ENCODE peak calls at places on chromosomes 5 and 9, in five cellular contexts. One of them, this sample, is unnamed.

GRCh38 chr5:119275873-119276214 is 80.0 kb upstream of the TNFAIP8 start:
- DNase-seq in tibial artery: no peak
- DNase-seq in fibroblast of lung: no peak
- DNase-seq in CD4-positive, alpha-beta T cell: no peak
- DNase-seq in heart right ventricle: no peak
- DNase-seq in this sample: no peak

GRCh38 chr5:123151227-123151951 is 62.3 kb downstream of the PRDM6 start:
- DNase-seq in tibial artery: no peak
- DNase-seq in fibroblast of lung: no peak
- DNase-seq in CD4-positive, alpha-beta T cell: no peak
- DNase-seq in heart right ventricle: no peak
- DNase-seq in this sample: no peak

GRCh38 chr9:18539203-18539602 is 65.2 kb downstream of the ADAMTSL1 start:
- DNase-seq in tibial artery: no peak
- DNase-seq in fibroblast of lung: no peak
- DNase-seq in CD4-positive, alpha-beta T cell: no peak
- DNase-seq in heart right ventricle: no peak
- DNase-seq in this sample: no peak

GRCh38 chr5:17180957-17181723 is 36.3 kb upstream of the BASP1 start:
- DNase-seq in tibial artery: no peak
- DNase-seq in fibroblast of lung: peak
- DNase-seq in CD4-positive, alpha-beta T cell: no peak
- DNase-seq in heart right ventricle: no peak
- DNase-seq in this sample: no peak

GRCh38 chr9:3662671-3663070 is 136.9 kb upstream of the RFX3 start:
- DNase-seq in tibial artery: no peak
- DNase-seq in fibroblast of lung: peak
- DNase-seq in CD4-positive, alpha-beta T cell: no peak
- DNase-seq in heart right ventricle: no peak
- DNase-seq in this sample: no peak

GRCh38 chr5:134524826-134525686 is at the start of gene JADE2:
- DNase-seq in tibial artery: peak
- DNase-seq in fibroblast of lung: peak
- DNase-seq in CD4-positive, alpha-beta T cell: peak
- DNase-seq in heart right ventricle: peak
- DNase-seq in this sample: peak

GRCh38 chr9:14092344-14092743 is 221.6 kb downstream of the NFIB start:
- DNase-seq in tibial artery: no peak
- DNase-seq in fibroblast of lung: peak
- DNase-seq in CD4-positive, alpha-beta T cell: no peak
- DNase-seq in heart right ventricle: no peak
- DNase-seq in this sample: no peak

GRCh38 chr9:138112090-138112748 is 234.6 kb downstream of the CACNA1B start:
- DNase-seq in tibial artery: no peak
- DNase-seq in fibroblast of lung: no peak
- DNase-seq in CD4-positive, alpha-beta T cell: no peak
- DNase-seq in heart right ventricle: no peak
- DNase-seq in this sample: no peak

GRCh38 chr9:120587357-120587756 is 7.4 kb upstream of the CDK5RAP2 start:
- DNase-seq in tibial artery: no peak
- DNase-seq in fibroblast of lung: no peak
- DNase-seq in CD4-positive, alpha-beta T cell: no peak
- DNase-seq in heart right ventricle: no peak
- DNase-seq in this sample: no peak

GRCh38 chr9:5453004-5453403 is 2.7 kb downstream of the CD274 start:
- DNase-seq in tibial artery: no peak
- DNase-seq in fibroblast of lung: no peak
- DNase-seq in CD4-positive, alpha-beta T cell: no peak
- DNase-seq in heart right ventricle: no peak
- DNase-seq in this sample: no peak

GRCh38 chr9:31445960-31446359 is 938.5 kb upstream of the ACO1 start:
- DNase-seq in tibial artery: no peak
- DNase-seq in fibroblast of lung: no peak
- DNase-seq in CD4-positive, alpha-beta T cell: no peak
- DNase-seq in heart right ventricle: no peak
- DNase-seq in this sample: no peak

GRCh38 chr5:40957048-40957447 is 47.8 kb downstream of the C7 start:
- DNase-seq in tibial artery: no peak
- DNase-seq in fibroblast of lung: no peak
- DNase-seq in CD4-positive, alpha-beta T cell: no peak
- DNase-seq in heart right ventricle: no peak
- DNase-seq in this sample: no peak

GRCh38 chr5:64666058-64666457 is 24.2 kb upstream of the SHISAL2B start:
- DNase-seq in tibial artery: no peak
- DNase-seq in fibroblast of lung: peak
- DNase-seq in CD4-positive, alpha-beta T cell: no peak
- DNase-seq in heart right ventricle: no peak
- DNase-seq in this sample: no peak

GRCh38 chr5:142202282-142202681 is 93.7 kb downstream of the NDFIP1 start:
- DNase-seq in tibial artery: no peak
- DNase-seq in fibroblast of lung: peak
- DNase-seq in CD4-positive, alpha-beta T cell: no peak
- DNase-seq in heart right ventricle: no peak
- DNase-seq in this sample: no peak

GRCh38 chr5:65127181-65127901 is 354.4 kb downstream of the ADAMTS6 start:
- DNase-seq in tibial artery: no peak
- DNase-seq in fibroblast of lung: peak
- DNase-seq in CD4-positive, alpha-beta T cell: no peak
- DNase-seq in heart right ventricle: no peak
- DNase-seq in this sample: no peak

GRCh38 chr9:26650325-26650724 is 242.3 kb downstream of the CAAP1 start:
- DNase-seq in tibial artery: no peak
- DNase-seq in fibroblast of lung: no peak
- DNase-seq in CD4-positive, alpha-beta T cell: no peak
- DNase-seq in heart right ventricle: no peak
- DNase-seq in this sample: no peak

GRCh38 chr9:71853084-71853483 is 57.9 kb downstream of the ABHD17B start:
- DNase-seq in tibial artery: no peak
- DNase-seq in fibroblast of lung: no peak
- DNase-seq in CD4-positive, alpha-beta T cell: no peak
- DNase-seq in heart right ventricle: no peak
- DNase-seq in this sample: no peak

GRCh38 chr5:138933522-138934290 is 58.6 kb upstream of the LRRTM2 start:
- DNase-seq in tibial artery: no peak
- DNase-seq in fibroblast of lung: no peak
- DNase-seq in CD4-positive, alpha-beta T cell: no peak
- DNase-seq in heart right ventricle: no peak
- DNase-seq in this sample: no peak

GRCh38 chr9:15999422-16000339 is 446.8 kb downstream of the CCDC171 start:
- DNase-seq in tibial artery: no peak
- DNase-seq in fibroblast of lung: peak
- DNase-seq in CD4-positive, alpha-beta T cell: no peak
- DNase-seq in heart right ventricle: peak
- DNase-seq in this sample: no peak

GRCh38 chr9:127923771-127924170 is 6.8 kb downstream of the PIP5KL1 start:
- DNase-seq in tibial artery: no peak
- DNase-seq in fibroblast of lung: peak
- DNase-seq in CD4-positive, alpha-beta T cell: no peak
- DNase-seq in heart right ventricle: no peak
- DNase-seq in this sample: no peak

GRCh38 chr9:78918976-78919375 is 622.1 kb downstream of the PSAT1 start:
- DNase-seq in tibial artery: no peak
- DNase-seq in fibroblast of lung: peak
- DNase-seq in CD4-positive, alpha-beta T cell: no peak
- DNase-seq in heart right ventricle: no peak
- DNase-seq in this sample: no peak

GRCh38 chr5:87412417-87413115 is at the start of gene CCNH:
- DNase-seq in tibial artery: peak
- DNase-seq in fibroblast of lung: peak
- DNase-seq in CD4-positive, alpha-beta T cell: peak
- DNase-seq in heart right ventricle: peak
- DNase-seq in this sample: peak

GRCh38 chr9:127612993-127613954 is 1.2 kb downstream of the STXBP1 start:
- DNase-seq in tibial artery: peak
- DNase-seq in fibroblast of lung: peak
- DNase-seq in CD4-positive, alpha-beta T cell: peak
- DNase-seq in heart right ventricle: peak
- DNase-seq in this sample: peak

GRCh38 chr9:91714020-91714721 is 235.9 kb downstream of the ROR2 start:
- DNase-seq in tibial artery: no peak
- DNase-seq in fibroblast of lung: peak
- DNase-seq in CD4-positive, alpha-beta T cell: no peak
- DNase-seq in heart right ventricle: peak
- DNase-seq in this sample: peak

GRCh38 chr5:129448654-129449053 is 11.4 kb upstream of the ADAMTS19 start:
- DNase-seq in tibial artery: no peak
- DNase-seq in fibroblast of lung: no peak
- DNase-seq in CD4-positive, alpha-beta T cell: no peak
- DNase-seq in heart right ventricle: no peak
- DNase-seq in this sample: no peak

GRCh38 chr9:36930941-36931340 is 103.1 kb downstream of the PAX5 start:
- DNase-seq in tibial artery: no peak
- DNase-seq in fibroblast of lung: no peak
- DNase-seq in CD4-positive, alpha-beta T cell: no peak
- DNase-seq in heart right ventricle: no peak
- DNase-seq in this sample: no peak

DNA sequence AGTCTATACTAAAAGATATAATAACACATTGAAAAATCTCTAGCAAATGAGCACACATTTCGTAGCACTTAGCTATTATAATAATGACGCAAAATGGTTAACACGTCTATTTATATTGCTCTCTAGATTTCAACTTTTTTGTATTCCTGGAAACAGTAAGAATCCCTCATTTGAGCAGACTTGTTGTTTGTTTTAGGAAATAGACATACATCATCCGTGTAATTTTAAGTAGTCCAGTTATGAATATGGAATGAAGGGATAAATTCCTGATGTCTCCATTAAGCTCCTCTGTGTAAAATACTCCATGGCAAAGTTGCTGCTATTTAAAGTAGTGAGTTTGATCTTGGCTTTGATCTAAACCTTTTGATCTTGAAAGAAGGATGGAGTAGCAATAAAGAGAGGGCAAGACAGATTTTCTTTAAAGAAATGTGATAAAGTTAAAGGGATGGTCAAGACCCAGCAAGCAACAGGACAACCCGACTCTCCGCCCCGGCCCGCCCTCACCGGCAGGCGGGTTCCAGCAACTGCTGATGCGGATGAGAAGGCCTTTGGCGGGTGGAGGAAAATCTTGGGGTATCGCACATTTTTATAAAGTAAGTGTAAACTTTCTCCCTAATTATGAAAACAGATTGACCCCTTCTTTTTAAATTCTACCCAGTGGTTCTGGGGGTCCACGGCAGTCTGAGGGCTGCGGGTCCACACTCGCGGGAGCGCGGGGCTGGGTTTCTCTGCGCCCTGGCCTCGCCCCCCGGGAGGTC is 277.4 kb downstream of the AOPEP start:
- DNase-seq in tibial artery: peak
- DNase-seq in fibroblast of lung: peak
- DNase-seq in CD4-positive, alpha-beta T cell: no peak
- DNase-seq in heart right ventricle: peak
- DNase-seq in this sample: peak
- TF ChIP-seq CTCF in tibial artery: peak
- TF ChIP-seq CTCF in fibroblast of lung: peak
- TF ChIP-seq CTCF in CD4-positive, alpha-beta T cell: no peak
- TF ChIP-seq CTCF in heart right ventricle: peak
- TF ChIP-seq CTCF in this sample: peak

GRCh38 chr9:131609116-131609830 is 64.0 kb downstream of the PRRT1B start:
- DNase-seq in tibial artery: peak
- DNase-seq in fibroblast of lung: peak
- DNase-seq in CD4-positive, alpha-beta T cell: no peak
- DNase-seq in heart right ventricle: peak
- DNase-seq in this sample: peak
- H3K27ac ChIP-seq in tibial artery: peak
- H3K27ac ChIP-seq in fibroblast of lung: peak
- H3K27ac ChIP-seq in CD4-positive, alpha-beta T cell: no peak
- H3K27ac ChIP-seq in heart right ventricle: peak
- H3K27ac ChIP-seq in this sample: peak

GRCh38 chr9:98573749-98574278 is 134.9 kb downstream of the GABBR2 start:
- DNase-seq in tibial artery: no peak
- DNase-seq in fibroblast of lung: no peak
- DNase-seq in CD4-positive, alpha-beta T cell: no peak
- DNase-seq in heart right ventricle: no peak
- DNase-seq in this sample: no peak
- TF ChIP-seq CTCF in tibial artery: no peak
- TF ChIP-seq CTCF in fibroblast of lung: no peak
- TF ChIP-seq CTCF in CD4-positive, alpha-beta T cell: no peak
- TF ChIP-seq CTCF in heart right ventricle: no peak
- TF ChIP-seq CTCF in this sample: no peak

GRCh38 chr5:35354751-35355150 is 124.5 kb upstream of the PRLR start:
- DNase-seq in tibial artery: no peak
- DNase-seq in fibroblast of lung: peak
- DNase-seq in CD4-positive, alpha-beta T cell: no peak
- DNase-seq in heart right ventricle: no peak
- DNase-seq in this sample: no peak
- H3K27ac ChIP-seq in tibial artery: no peak
- H3K27ac ChIP-seq in fibroblast of lung: no peak
- H3K27ac ChIP-seq in CD4-positive, alpha-beta T cell: no peak
- H3K27ac ChIP-seq in heart right ventricle: no peak
- H3K27ac ChIP-seq in this sample: no peak

DNA sequence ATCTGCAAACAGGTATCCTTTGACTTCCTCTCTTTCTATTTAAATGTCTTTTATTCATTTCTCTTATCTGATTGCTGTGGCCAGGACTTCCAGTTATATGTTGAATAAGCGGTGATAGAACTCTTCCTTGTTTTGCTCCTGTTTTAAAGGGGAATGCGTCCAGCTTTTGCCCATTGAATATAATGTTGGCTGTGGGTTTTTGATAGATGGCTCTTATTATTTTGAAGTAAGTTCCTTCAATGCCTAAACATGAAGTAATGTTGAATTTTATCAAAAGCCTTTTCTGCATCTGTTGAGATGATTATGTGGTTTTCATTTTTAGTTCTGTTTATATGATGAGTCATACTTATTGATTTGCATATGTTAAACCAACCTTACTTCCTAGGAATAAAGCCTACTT is 300.5 kb upstream of the CTNND2 start:
- DNase-seq in tibial artery: no peak
- DNase-seq in fibroblast of lung: peak
- DNase-seq in CD4-positive, alpha-beta T cell: no peak
- DNase-seq in heart right ventricle: no peak
- DNase-seq in this sample: no peak
- TF ChIP-seq CTCF in tibial artery: no peak
- TF ChIP-seq CTCF in fibroblast of lung: no peak
- TF ChIP-seq CTCF in CD4-positive, alpha-beta T cell: no peak
- TF ChIP-seq CTCF in heart right ventricle: no peak
- TF ChIP-seq CTCF in this sample: no peak

GRCh38 chr9:124045830-124046177 is 34.2 kb downstream of the LHX2 start:
- DNase-seq in tibial artery: no peak
- DNase-seq in fibroblast of lung: no peak
- DNase-seq in CD4-positive, alpha-beta T cell: no peak
- DNase-seq in heart right ventricle: no peak
- DNase-seq in this sample: no peak
- H3K27ac ChIP-seq in tibial artery: peak
- H3K27ac ChIP-seq in fibroblast of lung: no peak
- H3K27ac ChIP-seq in CD4-positive, alpha-beta T cell: no peak
- H3K27ac ChIP-seq in heart right ventricle: no peak
- H3K27ac ChIP-seq in this sample: peak

GRCh38 chr9:6495484-6495883 is 82.5 kb downstream of the UHRF2 start:
- DNase-seq in tibial artery: no peak
- DNase-seq in fibroblast of lung: no peak
- DNase-seq in CD4-positive, alpha-beta T cell: no peak
- DNase-seq in heart right ventricle: no peak
- DNase-seq in this sample: no peak
- TF ChIP-seq CTCF in tibial artery: no peak
- TF ChIP-seq CTCF in fibroblast of lung: no peak
- TF ChIP-seq CTCF in CD4-positive, alpha-beta T cell: no peak
- TF ChIP-seq CTCF in heart right ventricle: peak
- TF ChIP-seq CTCF in this sample: no peak

This sample was measured in sigmoid colon.